ENCODE peak calls at places on chromosomes 11 and 22, in nine cellular contexts. One of them, this sample, is unnamed.

GRCh38 chr22:30969532-30970355 is 679 bp downstream of the TUG1 start:
- DNase-seq in stimulated activated CD4-positive, alpha-beta T cell treated with anti-CD3 and anti-CD28 coated beads, Interleukin-2, amount 100 ng/mL, for 48 hours: peak
- DNase-seq in AG09319: peak
- DNase-seq in EL: peak
- DNase-seq in HEK293T: peak
- DNase-seq in ELR: peak
- DNase-seq in A549: peak
- DNase-seq in mucosa of gallbladder: peak
- DNase-seq in Kasumi-1: peak
- DNase-seq in this sample: peak

GRCh38 chr22:32258791-32259190 is 3.6 kb upstream of the SLC5A4 start:
- DNase-seq in stimulated activated CD4-positive, alpha-beta T cell treated with anti-CD3 and anti-CD28 coated beads, Interleukin-2, amount 100 ng/mL, for 48 hours: no peak
- DNase-seq in AG09319: no peak
- DNase-seq in EL: no peak
- DNase-seq in HEK293T: no peak
- DNase-seq in ELR: no peak
- DNase-seq in A549: no peak
- DNase-seq in mucosa of gallbladder: no peak
- DNase-seq in Kasumi-1: no peak
- DNase-seq in this sample: no peak

GRCh38 chr22:27919943-27920755 is 1.1 kb upstream of the PITPNB start:
- DNase-seq in stimulated activated CD4-positive, alpha-beta T cell treated with anti-CD3 and anti-CD28 coated beads, Interleukin-2, amount 100 ng/mL, for 48 hours: no peak
- DNase-seq in AG09319: peak
- DNase-seq in EL: peak
- DNase-seq in HEK293T: peak
- DNase-seq in ELR: peak
- DNase-seq in A549: peak
- DNase-seq in mucosa of gallbladder: peak
- DNase-seq in Kasumi-1: peak
- DNase-seq in this sample: peak

GRCh38 chr11:77087723-77088225 is 14.9 kb upstream of the OMP start:
- DNase-seq in stimulated activated CD4-positive, alpha-beta T cell treated with anti-CD3 and anti-CD28 coated beads, Interleukin-2, amount 100 ng/mL, for 48 hours: no peak
- DNase-seq in AG09319: no peak
- DNase-seq in EL: no peak
- DNase-seq in HEK293T: no peak
- DNase-seq in ELR: no peak
- DNase-seq in A549: no peak
- DNase-seq in mucosa of gallbladder: no peak
- DNase-seq in Kasumi-1: no peak
- DNase-seq in this sample: no peak

GRCh38 chr11:86805873-86806310 is 5.5 kb downstream of the PRSS23 start:
- DNase-seq in stimulated activated CD4-positive, alpha-beta T cell treated with anti-CD3 and anti-CD28 coated beads, Interleukin-2, amount 100 ng/mL, for 48 hours: peak
- DNase-seq in AG09319: no peak
- DNase-seq in EL: no peak
- DNase-seq in HEK293T: no peak
- DNase-seq in ELR: peak
- DNase-seq in A549: no peak
- DNase-seq in mucosa of gallbladder: no peak
- DNase-seq in Kasumi-1: no peak
- DNase-seq in this sample: no peak

GRCh38 chr11:123033895-123034294 is 28.0 kb downstream of the HSPA8 start:
- DNase-seq in stimulated activated CD4-positive, alpha-beta T cell treated with anti-CD3 and anti-CD28 coated beads, Interleukin-2, amount 100 ng/mL, for 48 hours: no peak
- DNase-seq in AG09319: no peak
- DNase-seq in EL: peak
- DNase-seq in HEK293T: peak
- DNase-seq in ELR: peak
- DNase-seq in A549: peak
- DNase-seq in mucosa of gallbladder: no peak
- DNase-seq in Kasumi-1: no peak
- DNase-seq in this sample: no peak

GRCh38 chr11:117597083-117597482 is 199.9 kb downstream of the DSCAML1 start:
- DNase-seq in stimulated activated CD4-positive, alpha-beta T cell treated with anti-CD3 and anti-CD28 coated beads, Interleukin-2, amount 100 ng/mL, for 48 hours: peak
- DNase-seq in AG09319: no peak
- DNase-seq in EL: peak
- DNase-seq in HEK293T: peak
- DNase-seq in ELR: peak
- DNase-seq in A549: peak
- DNase-seq in mucosa of gallbladder: peak
- DNase-seq in Kasumi-1: peak
- DNase-seq in this sample: peak

GRCh38 chr11:17921620-17922473 is 91.0 kb downstream of the SERGEF start:
- DNase-seq in stimulated activated CD4-positive, alpha-beta T cell treated with anti-CD3 and anti-CD28 coated beads, Interleukin-2, amount 100 ng/mL, for 48 hours: no peak
- DNase-seq in AG09319: peak
- DNase-seq in EL: no peak
- DNase-seq in HEK293T: no peak
- DNase-seq in ELR: no peak
- DNase-seq in A549: no peak
- DNase-seq in mucosa of gallbladder: no peak
- DNase-seq in Kasumi-1: peak
- DNase-seq in this sample: peak

GRCh38 chr22:26323013-26323412 is 106.0 kb upstream of the ASPHD2 start:
- DNase-seq in stimulated activated CD4-positive, alpha-beta T cell treated with anti-CD3 and anti-CD28 coated beads, Interleukin-2, amount 100 ng/mL, for 48 hours: no peak
- DNase-seq in AG09319: no peak
- DNase-seq in EL: no peak
- DNase-seq in HEK293T: no peak
- DNase-seq in ELR: peak
- DNase-seq in A549: no peak
- DNase-seq in mucosa of gallbladder: no peak
- DNase-seq in Kasumi-1: no peak
- DNase-seq in this sample: no peak

GRCh38 chr11:76824083-76824939 is 36.4 kb upstream of the ACER3 start:
- DNase-seq in stimulated activated CD4-positive, alpha-beta T cell treated with anti-CD3 and anti-CD28 coated beads, Interleukin-2, amount 100 ng/mL, for 48 hours: no peak
- DNase-seq in AG09319: no peak
- DNase-seq in EL: peak
- DNase-seq in HEK293T: no peak
- DNase-seq in ELR: peak
- DNase-seq in A549: no peak
- DNase-seq in mucosa of gallbladder: no peak
- DNase-seq in Kasumi-1: no peak
- DNase-seq in this sample: no peak

GRCh38 chr11:117302228-117302627 is 11.1 kb downstream of the BACE1-AS start:
- DNase-seq in stimulated activated CD4-positive, alpha-beta T cell treated with anti-CD3 and anti-CD28 coated beads, Interleukin-2, amount 100 ng/mL, for 48 hours: no peak
- DNase-seq in AG09319: no peak
- DNase-seq in EL: no peak
- DNase-seq in HEK293T: no peak
- DNase-seq in ELR: no peak
- DNase-seq in A549: no peak
- DNase-seq in mucosa of gallbladder: no peak
- DNase-seq in Kasumi-1: no peak
- DNase-seq in this sample: no peak

GRCh38 chr11:132263875-132264274 is 893.5 kb downstream of the NTM start:
- DNase-seq in stimulated activated CD4-positive, alpha-beta T cell treated with anti-CD3 and anti-CD28 coated beads, Interleukin-2, amount 100 ng/mL, for 48 hours: no peak
- DNase-seq in AG09319: no peak
- DNase-seq in EL: no peak
- DNase-seq in HEK293T: no peak
- DNase-seq in ELR: no peak
- DNase-seq in A549: no peak
- DNase-seq in mucosa of gallbladder: no peak
- DNase-seq in Kasumi-1: no peak
- DNase-seq in this sample: no peak

GRCh38 chr22:22032906-22033802 is 50.6 kb upstream of the TOP3B start:
- DNase-seq in stimulated activated CD4-positive, alpha-beta T cell treated with anti-CD3 and anti-CD28 coated beads, Interleukin-2, amount 100 ng/mL, for 48 hours: no peak
- DNase-seq in AG09319: no peak
- DNase-seq in EL: no peak
- DNase-seq in HEK293T: no peak
- DNase-seq in ELR: no peak
- DNase-seq in A549: no peak
- DNase-seq in mucosa of gallbladder: no peak
- DNase-seq in Kasumi-1: no peak
- DNase-seq in this sample: no peak

GRCh38 chr11:69055598-69056516 is 7.1 kb downstream of the TPCN2 start:
- DNase-seq in stimulated activated CD4-positive, alpha-beta T cell treated with anti-CD3 and anti-CD28 coated beads, Interleukin-2, amount 100 ng/mL, for 48 hours: no peak
- DNase-seq in AG09319: no peak
- DNase-seq in EL: no peak
- DNase-seq in HEK293T: no peak
- DNase-seq in ELR: no peak
- DNase-seq in A549: no peak
- DNase-seq in mucosa of gallbladder: peak
- DNase-seq in Kasumi-1: no peak
- DNase-seq in this sample: no peak

GRCh38 chr22:27801616-27802388 is at the start of gene MN1:
- DNase-seq in stimulated activated CD4-positive, alpha-beta T cell treated with anti-CD3 and anti-CD28 coated beads, Interleukin-2, amount 100 ng/mL, for 48 hours: peak
- DNase-seq in AG09319: no peak
- DNase-seq in EL: peak
- DNase-seq in HEK293T: peak
- DNase-seq in ELR: peak
- DNase-seq in A549: peak
- DNase-seq in mucosa of gallbladder: peak
- DNase-seq in Kasumi-1: peak
- DNase-seq in this sample: peak

GRCh38 chr11:109062445-109062844 is 359.5 kb upstream of the C11orf87 start:
- DNase-seq in stimulated activated CD4-positive, alpha-beta T cell treated with anti-CD3 and anti-CD28 coated beads, Interleukin-2, amount 100 ng/mL, for 48 hours: no peak
- DNase-seq in AG09319: no peak
- DNase-seq in EL: peak
- DNase-seq in HEK293T: no peak
- DNase-seq in ELR: no peak
- DNase-seq in A549: no peak
- DNase-seq in mucosa of gallbladder: no peak
- DNase-seq in Kasumi-1: no peak
- DNase-seq in this sample: no peak

GRCh38 chr11:120335596-120335927 is 651 bp upstream of the ARHGEF12 start:
- DNase-seq in stimulated activated CD4-positive, alpha-beta T cell treated with anti-CD3 and anti-CD28 coated beads, Interleukin-2, amount 100 ng/mL, for 48 hours: peak
- DNase-seq in AG09319: no peak
- DNase-seq in EL: no peak
- DNase-seq in HEK293T: peak
- DNase-seq in ELR: peak
- DNase-seq in A549: peak
- DNase-seq in mucosa of gallbladder: no peak
- DNase-seq in Kasumi-1: peak
- DNase-seq in this sample: no peak

GRCh38 chr11:12813371-12814225 is 139.4 kb downstream of the TEAD1 start:
- DNase-seq in stimulated activated CD4-positive, alpha-beta T cell treated with anti-CD3 and anti-CD28 coated beads, Interleukin-2, amount 100 ng/mL, for 48 hours: no peak
- DNase-seq in AG09319: no peak
- DNase-seq in EL: peak
- DNase-seq in HEK293T: no peak
- DNase-seq in ELR: peak
- DNase-seq in A549: peak
- DNase-seq in mucosa of gallbladder: peak
- DNase-seq in Kasumi-1: no peak
- DNase-seq in this sample: peak

GRCh38 chr11:60809691-60810090 is 24.6 kb downstream of the MS4A10 start:
- DNase-seq in stimulated activated CD4-positive, alpha-beta T cell treated with anti-CD3 and anti-CD28 coated beads, Interleukin-2, amount 100 ng/mL, for 48 hours: no peak
- DNase-seq in AG09319: no peak
- DNase-seq in EL: no peak
- DNase-seq in HEK293T: no peak
- DNase-seq in ELR: no peak
- DNase-seq in A549: no peak
- DNase-seq in mucosa of gallbladder: no peak
- DNase-seq in Kasumi-1: no peak
- DNase-seq in this sample: no peak

GRCh38 chr11:108586600-108586999 is 7.0 kb downstream of the EXPH5 start:
- DNase-seq in stimulated activated CD4-positive, alpha-beta T cell treated with anti-CD3 and anti-CD28 coated beads, Interleukin-2, amount 100 ng/mL, for 48 hours: no peak
- DNase-seq in AG09319: no peak
- DNase-seq in EL: no peak
- DNase-seq in HEK293T: no peak
- DNase-seq in ELR: no peak
- DNase-seq in A549: no peak
- DNase-seq in mucosa of gallbladder: peak
- DNase-seq in Kasumi-1: peak
- DNase-seq in this sample: no peak

GRCh38 chr11:16607675-16608644 is 130.5 kb upstream of the C11orf58 start:
- DNase-seq in stimulated activated CD4-positive, alpha-beta T cell treated with anti-CD3 and anti-CD28 coated beads, Interleukin-2, amount 100 ng/mL, for 48 hours: no peak
- DNase-seq in AG09319: no peak
- DNase-seq in EL: peak
- DNase-seq in HEK293T: peak
- DNase-seq in ELR: peak
- DNase-seq in A549: no peak
- DNase-seq in mucosa of gallbladder: peak
- DNase-seq in Kasumi-1: no peak
- DNase-seq in this sample: peak

GRCh38 chr11:94398101-94398500 is 3.1 kb downstream of the GPR83 start:
- DNase-seq in stimulated activated CD4-positive, alpha-beta T cell treated with anti-CD3 and anti-CD28 coated beads, Interleukin-2, amount 100 ng/mL, for 48 hours: no peak
- DNase-seq in AG09319: no peak
- DNase-seq in EL: no peak
- DNase-seq in HEK293T: no peak
- DNase-seq in ELR: no peak
- DNase-seq in A549: no peak
- DNase-seq in mucosa of gallbladder: no peak
- DNase-seq in Kasumi-1: no peak
- DNase-seq in this sample: no peak

GRCh38 chr11:95104916-95105315 is 15.3 kb downstream of the ENDOD1 start:
- DNase-seq in stimulated activated CD4-positive, alpha-beta T cell treated with anti-CD3 and anti-CD28 coated beads, Interleukin-2, amount 100 ng/mL, for 48 hours: no peak
- DNase-seq in AG09319: no peak
- DNase-seq in EL: no peak
- DNase-seq in HEK293T: no peak
- DNase-seq in ELR: no peak
- DNase-seq in A549: no peak
- DNase-seq in mucosa of gallbladder: no peak
- DNase-seq in Kasumi-1: no peak
- DNase-seq in this sample: no peak